ENCODE peak calls at places on chromosomes 4 and X, in nine cellular contexts. X, M, A, L, Q, V, N, Y and S are unnamed samples.

GRCh38 chr4:126338572-126338971 is 1023.8 kb downstream of the FAT4 start:
- DNase-seq in X (no peak), M (no peak), A (no peak), L (no peak), Q (no peak), V (no peak), N (no peak), Y (no peak), S (no peak)

GRCh38 chr4:155972098-155972497 is 18.4 kb upstream of the CTSO start:
- DNase-seq in X (no peak), M (no peak), A (no peak), L (no peak), Q (no peak), V (peak), N (no peak), Y (no peak), S (no peak)

GRCh38 chr4:140233811-140234696 is 80.1 kb upstream of the MAML3 start:
- DNase-seq in X (no peak), M (no peak), A (no peak), L (no peak), Q (no peak), V (peak), N (no peak), Y (no peak), S (no peak)

GRCh38 chr4:53855886-53856260 is 208.5 kb downstream of the CHIC2 start:
- DNase-seq in X (no peak), M (no peak), A (no peak), L (no peak), Q (peak), V (peak), N (no peak), Y (no peak), S (peak)

GRCh38 chr4:182625193-182625592 is 292.0 kb downstream of the DCTD start:
- DNase-seq in X (no peak), M (no peak), A (no peak), L (no peak), Q (no peak), V (no peak), N (no peak), Y (no peak), S (no peak)

GRCh38 chr4:22129454-22130075 is 181.0 kb upstream of the KCNIP4 start:
- DNase-seq in X (no peak), M (no peak), A (peak), L (no peak), Q (peak), V (peak), N (peak), Y (peak), S (peak)

GRCh38 chrX:118756111-118756510 is 28.7 kb downstream of the IL13RA1 start:
- DNase-seq in X (no peak), M (no peak), A (no peak), L (no peak), Q (no peak), V (peak), N (no peak), Y (no peak), S (no peak)

GRCh38 chr4:67717586-67717985 is 16.6 kb upstream of the UBA6 start:
- DNase-seq in X (no peak), M (no peak), A (no peak), L (no peak), Q (no peak), V (no peak), N (no peak), Y (no peak), S (no peak)

GRCh38 chrX:10010686-10011085 is 43.5 kb downstream of the CLDN34 start:
- DNase-seq in X (no peak), M (no peak), A (no peak), L (no peak), Q (no peak), V (no peak), N (no peak), Y (peak), S (no peak)

GRCh38 chr4:185370291-185370690 is 25.4 kb downstream of the LRP2BP start:
- DNase-seq in X (no peak), M (no peak), A (no peak), L (no peak), Q (no peak), V (no peak), N (no peak), Y (no peak), S (no peak)

GRCh38 chr4:20598626-20599025 is 101.6 kb upstream of the PACRGL start:
- DNase-seq in X (no peak), M (no peak), A (no peak), L (no peak), Q (no peak), V (no peak), N (no peak), Y (no peak), S (no peak)

GRCh38 chr4:121273191-121273590 is 107.6 kb downstream of the QRFPR start:
- DNase-seq in X (no peak), M (no peak), A (no peak), L (no peak), Q (no peak), V (no peak), N (no peak), Y (no peak), S (no peak)

GRCh38 chr4:163482197-163482596 is 8.6 kb upstream of the TKTL2 start:
- DNase-seq in X (no peak), M (no peak), A (no peak), L (no peak), Q (no peak), V (no peak), N (no peak), Y (no peak), S (no peak)

GRCh38 chr4:75916091-75916661 is 13.9 kb upstream of the PPEF2 start:
- DNase-seq in X (no peak), M (no peak), A (peak), L (no peak), Q (no peak), V (peak), N (peak), Y (peak), S (no peak)

GRCh38 chr4:39446842-39447573 is 11.7 kb downstream of the RPL9 start:
- DNase-seq in X (peak), M (peak), A (no peak), L (peak), Q (no peak), V (peak), N (no peak), Y (no peak), S (no peak)

GRCh38 chrX:100895365-100896075 is 21.4 kb upstream of the NOX1 start:
- DNase-seq in X (no peak), M (peak), A (no peak), L (no peak), Q (no peak), V (peak), N (no peak), Y (peak), S (no peak)

GRCh38 chr4:128675083-128675482 is 134.4 kb upstream of the JADE1 start:
- DNase-seq in X (no peak), M (no peak), A (no peak), L (no peak), Q (no peak), V (no peak), N (no peak), Y (no peak), S (no peak)

GRCh38 chrX:40544343-40545250 is 36.2 kb upstream of the ATP6AP2 start:
- DNase-seq in X (no peak), M (no peak), A (no peak), L (no peak), Q (no peak), V (peak), N (no peak), Y (peak), S (no peak)

GRCh38 chr4:3040447-3041191 is 33.7 kb downstream of the HTT-AS start:
- DNase-seq in X (no peak), M (no peak), A (no peak), L (no peak), Q (no peak), V (no peak), N (no peak), Y (no peak), S (no peak)

GRCh38 chr4:3039706-3040366 is 34.5 kb downstream of the HTT-AS start:
- DNase-seq in X (no peak), M (no peak), A (no peak), L (no peak), Q (no peak), V (no peak), N (no peak), Y (no peak), S (no peak)

GRCh38 chr4:3043272-3044020 is 30.9 kb downstream of the HTT-AS start:
- DNase-seq in X (no peak), M (no peak), A (no peak), L (no peak), Q (no peak), V (no peak), N (no peak), Y (no peak), S (no peak)

GRCh38 chr4:3042226-3042625 is 32.1 kb downstream of the HTT-AS start:
- DNase-seq in X (no peak), M (no peak), A (no peak), L (no peak), Q (no peak), V (no peak), N (no peak), Y (no peak), S (no peak)

DNA sequence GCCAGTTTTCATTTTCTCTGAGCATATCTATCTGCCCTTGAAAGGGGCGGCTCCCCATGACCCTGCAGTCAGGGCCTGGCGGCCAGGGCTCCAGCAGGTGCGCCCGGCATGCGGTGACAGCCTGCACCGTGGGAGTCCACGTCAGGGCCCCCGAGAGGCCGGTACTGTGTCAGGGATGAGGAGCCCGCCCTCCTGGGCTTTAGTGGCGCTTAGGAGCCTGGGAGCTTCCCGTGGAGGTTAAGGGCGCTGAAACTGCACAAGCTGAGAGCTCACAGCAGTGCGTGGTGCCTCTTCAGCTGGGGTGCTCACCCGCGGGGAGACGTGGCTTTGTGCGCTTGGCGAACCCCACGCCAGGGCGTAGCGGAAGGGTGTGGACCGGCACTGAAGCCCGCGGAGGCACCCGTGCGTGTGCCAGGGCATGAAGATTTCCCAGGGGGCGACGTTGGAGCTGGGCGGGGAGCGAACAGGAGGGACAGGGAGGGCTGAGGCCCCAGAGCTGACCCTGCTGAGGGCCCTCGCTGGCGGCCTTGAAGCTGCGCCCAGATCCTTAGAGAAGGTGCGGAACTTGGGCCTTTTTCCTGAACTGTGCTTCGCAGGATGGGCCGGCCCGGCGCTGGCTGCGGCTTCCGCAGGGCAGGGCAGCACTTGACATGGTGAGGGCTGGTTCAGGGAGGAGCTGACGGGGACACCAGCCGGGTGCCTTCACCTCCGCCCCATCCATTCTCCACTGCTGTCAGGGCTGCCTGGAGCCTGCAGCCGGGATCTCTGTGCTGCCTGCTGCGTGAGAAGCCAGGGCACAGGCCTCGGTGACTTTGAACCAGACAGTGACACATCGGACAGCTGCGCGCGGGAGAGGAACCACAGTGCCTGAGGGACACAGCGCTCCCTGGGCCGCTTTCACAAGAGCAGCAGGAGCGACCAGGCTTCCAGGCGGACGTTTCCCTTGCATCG is 32.9 kb downstream of the HTT-AS start:
- DNase-seq in X (peak), M (peak), A (no peak), L (peak), Q (no peak), V (peak), N (peak), Y (peak), S (no peak)
- H3K4me3 ChIP-seq in X (peak), M (peak), A (no peak), L (peak), Q (peak), V (peak), N (peak), Y (peak), S (peak)

GRCh38 chr4:74058048-74058651 is 19.7 kb upstream of the CXCL3 start:
- DNase-seq in X (no peak), M (no peak), A (no peak), L (no peak), Q (no peak), V (no peak), N (no peak), Y (no peak), S (no peak)

GRCh38 chr4:74056858-74057562 is 18.5 kb upstream of the CXCL3 start:
- DNase-seq in X (no peak), M (no peak), A (no peak), L (no peak), Q (peak), V (peak), N (no peak), Y (no peak), S (peak)

GRCh38 chr4:74059161-74059829 is 20.8 kb upstream of the CXCL3 start:
- DNase-seq in X (no peak), M (no peak), A (no peak), L (no peak), Q (no peak), V (no peak), N (no peak), Y (no peak), S (no peak)

GRCh38 chr4:74056114-74056857 is 17.8 kb upstream of the CXCL3 start:
- DNase-seq in X (no peak), M (no peak), A (no peak), L (no peak), Q (no peak), V (peak), N (no peak), Y (no peak), S (no peak)

GRCh38 chr4:74057588-74057987 is 19.1 kb upstream of the CXCL3 start:
- DNase-seq in X (no peak), M (no peak), A (no peak), L (no peak), Q (no peak), V (no peak), N (no peak), Y (no peak), S (no peak)
- H3K4me3 ChIP-seq in X (no peak), M (no peak), A (no peak), L (no peak), Q (no peak), V (no peak), N (no peak), Y (no peak), S (no peak)

GRCh38 chrX:103467870-103468269 is 51.4 kb downstream of the RAB40A start:
- DNase-seq in X (no peak), M (no peak), A (no peak), L (no peak), Q (no peak), V (no peak), N (no peak), Y (no peak), S (no peak)

GRCh38 chrX:103467156-103467555 is 52.1 kb downstream of the RAB40A start:
- DNase-seq in X (no peak), M (no peak), A (no peak), L (no peak), Q (no peak), V (peak), N (no peak), Y (no peak), S (no peak)

GRCh38 chrX:103464071-103464773 is 55.1 kb downstream of the RAB40A start:
- DNase-seq in X (no peak), M (no peak), A (peak), L (no peak), Q (no peak), V (peak), N (no peak), Y (peak), S (no peak)

GRCh38 chrX:103461156-103461555 is 58.1 kb downstream of the RAB40A start:
- DNase-seq in X (no peak), M (no peak), A (no peak), L (no peak), Q (no peak), V (peak), N (no peak), Y (no peak), S (no peak)

DNA sequence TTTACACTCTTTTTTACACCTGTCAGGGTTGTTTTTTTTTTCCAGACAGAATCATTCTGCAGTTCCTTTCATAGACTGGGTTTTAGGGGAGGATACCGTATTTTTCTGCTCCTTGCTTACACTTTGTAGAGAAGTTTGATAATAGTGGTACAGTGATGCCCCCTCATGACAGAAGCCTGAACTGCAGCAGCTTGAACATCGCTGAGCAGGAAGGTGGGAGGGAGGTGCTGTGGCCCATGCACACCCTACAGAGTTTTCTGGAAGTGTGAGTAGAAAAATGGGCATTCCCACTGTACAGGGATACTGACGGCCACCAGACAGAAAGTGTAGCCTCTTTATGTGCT is 54.5 kb downstream of the RAB40A start:
- DNase-seq in X (no peak), M (peak), A (peak), L (peak), Q (no peak), V (peak), N (no peak), Y (peak), S (no peak)
- H3K4me3 ChIP-seq in X (peak), M (peak), A (peak), L (no peak), Q (no peak), V (peak), N (no peak), Y (peak), S (no peak)

GRCh38 chrX:12949927-12950656 is 24.8 kb upstream of the TMSB4X start:
- DNase-seq in X (peak), M (peak), A (no peak), L (peak), Q (peak), V (peak), N (no peak), Y (no peak), S (no peak)

GRCh38 chrX:12947545-12948235 is 27.2 kb upstream of the TMSB4X start:
- DNase-seq in X (no peak), M (no peak), A (no peak), L (no peak), Q (no peak), V (no peak), N (no peak), Y (peak), S (no peak)

GRCh38 chrX:12950851-12951589 is 23.9 kb upstream of the TMSB4X start:
- DNase-seq in X (peak), M (peak), A (no peak), L (no peak), Q (no peak), V (no peak), N (no peak), Y (peak), S (no peak)

GRCh38 chrX:12948495-12948894 is 26.4 kb upstream of the TMSB4X start:
- DNase-seq in X (no peak), M (no peak), A (no peak), L (no peak), Q (no peak), V (no peak), N (no peak), Y (no peak), S (no peak)

GRCh38 chrX:12949205-12949926 is 25.5 kb upstream of the TMSB4X start:
- DNase-seq in X (no peak), M (no peak), A (no peak), L (no peak), Q (peak), V (peak), N (no peak), Y (no peak), S (no peak)
- H3K4me3 ChIP-seq in X (no peak), M (no peak), A (no peak), L (no peak), Q (no peak), V (no peak), N (no peak), Y (no peak), S (no peak)

GRCh38 chr4:130563185-130563890 is 1467.4 kb downstream of the C4orf33 start:
- DNase-seq in X (peak), M (peak), A (no peak), L (peak), Q (no peak), V (peak), N (no peak), Y (peak), S (peak)
- H3K4me3 ChIP-seq in X (peak), M (peak), A (peak), L (no peak), Q (no peak), V (peak), N (no peak), Y (peak), S (no peak)